ENCODE peak calls at places on chromosomes 6 and 20, in four cellular contexts. D, I, H and X are unnamed samples. For H3K4me1, the result is how much of the 10 kb centered on the place peaks cover.

GRCh38 chr6:151940307-151940706 is 132.8 kb downstream of the ESR1 start:
- DNase-seq in D (no peak), I (no peak), H (no peak), X (no peak)

GRCh38 chr6:24844903-24845302 is 46.2 kb upstream of the ARMH2 start:
- DNase-seq in D (no peak), I (no peak), H (no peak), X (no peak)

GRCh38 chr20:46928580-46929132 is 34.0 kb downstream of the EYA2 start:
- DNase-seq in D (no peak), I (no peak), H (no peak), X (peak)

GRCh38 chr6:139881251-139881650 is 506.8 kb upstream of the CITED2 start:
- DNase-seq in D (no peak), I (no peak), H (no peak), X (no peak)

GRCh38 chr6:89346433-89346832 is 6.1 kb downstream of the UBE2J1 start:
- DNase-seq in D (no peak), I (peak), H (no peak), X (no peak)

GRCh38 chr20:330233-331149 is 5.1 kb downstream of the SOX12 start:
- DNase-seq in D (no peak), I (no peak), H (peak), X (no peak)

GRCh38 chr20:3777726-3778629 is 3.3 kb downstream of the SPEF1 start:
- DNase-seq in D (no peak), I (no peak), H (no peak), X (no peak)

GRCh38 chr6:117481926-117482239 is 591 bp upstream of the DCBLD1 start:
- DNase-seq in D (no peak), I (no peak), H (no peak), X (no peak)

GRCh38 chr6:109373762-109374161 is 8.5 kb downstream of the CD164 start:
- DNase-seq in D (peak), I (no peak), H (no peak), X (no peak)

GRCh38 chr6:136445063-136445462 is 105.2 kb downstream of the MAP7 start:
- DNase-seq in D (no peak), I (no peak), H (no peak), X (no peak)

GRCh38 chr20:38604873-38605303 is 3.3 kb downstream of the ARHGAP40 start:
- DNase-seq in D (no peak), I (no peak), H (peak), X (peak)

GRCh38 chr6:150685860-150686259 is 86.2 kb downstream of the PLEKHG1 start:
- DNase-seq in D (peak), I (peak), H (peak), X (peak)

GRCh38 chr6:35678814-35679213 is 9.9 kb downstream of the FKBP5 start:
- DNase-seq in D (no peak), I (no peak), H (no peak), X (no peak)

GRCh38 chr6:35675871-35676459 is 12.8 kb downstream of the FKBP5 start:
- DNase-seq in D (no peak), I (no peak), H (no peak), X (no peak)

GRCh38 chr6:35678021-35678654 is 10.6 kb downstream of the FKBP5 start:
- DNase-seq in D (no peak), I (no peak), H (no peak), X (no peak)

GRCh38 chr6:35679399-35679798 is 9.3 kb downstream of the FKBP5 start:
- DNase-seq in D (no peak), I (no peak), H (no peak), X (no peak)

DNA sequence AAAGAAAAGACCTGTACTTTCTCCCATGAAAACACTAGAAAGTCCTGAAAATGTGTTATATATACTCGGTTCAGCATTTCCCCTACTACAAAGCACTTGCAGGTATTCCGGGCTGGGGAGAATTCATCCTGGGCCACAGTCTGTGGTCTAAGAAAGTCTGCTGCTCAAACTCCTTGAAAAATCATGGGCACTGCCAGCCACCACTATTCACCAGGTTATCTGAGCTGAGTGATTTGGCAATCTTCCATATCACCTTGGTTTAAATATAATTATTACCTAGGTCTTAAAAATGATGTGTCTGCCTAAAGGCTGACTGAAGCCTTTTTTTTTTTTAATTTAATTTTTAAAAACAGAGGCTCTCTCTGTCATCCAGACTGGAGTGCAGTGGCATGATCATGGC is 11.3 kb downstream of the FKBP5 start:
- DNase-seq in D (no peak), I (no peak), H (no peak), X (no peak)
- H3K4me1 ChIP-seq in D (under half), I (under half), H (under half), X (under half)

GRCh38 chr6:166355552-166355951 is 13.2 kb upstream of the SFT2D1 start:
- DNase-seq in D (no peak), I (no peak), H (no peak), X (no peak)

GRCh38 chr6:166351715-166352285 is 9.5 kb upstream of the SFT2D1 start:
- DNase-seq in D (peak), I (no peak), H (peak), X (no peak)

GRCh38 chr6:166354143-166354542 is 11.8 kb upstream of the SFT2D1 start:
- DNase-seq in D (no peak), I (no peak), H (no peak), X (no peak)

GRCh38 chr6:166354965-166355364 is 12.6 kb upstream of the SFT2D1 start:
- DNase-seq in D (no peak), I (no peak), H (no peak), X (no peak)

DNA sequence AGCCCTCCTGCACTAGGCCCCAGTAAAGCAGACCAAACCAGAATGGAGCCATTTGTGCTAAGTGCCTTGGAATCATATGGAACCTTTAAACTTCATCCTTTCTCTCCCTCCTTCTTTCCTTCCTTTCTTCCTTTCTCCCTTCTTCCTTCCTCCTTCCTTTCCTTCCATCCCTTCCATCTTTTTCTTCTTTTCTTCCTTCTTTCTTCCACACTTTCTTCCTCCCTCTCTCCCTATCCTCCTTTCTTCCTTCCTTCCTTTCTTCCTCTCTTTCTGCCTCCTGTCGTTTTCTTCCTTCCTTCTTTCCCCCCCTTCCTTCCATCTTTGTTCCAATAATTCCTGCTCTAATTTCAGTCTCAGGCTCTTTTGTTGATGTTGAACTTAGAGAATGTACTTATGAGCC is 11.2 kb upstream of the SFT2D1 start:
- DNase-seq in D (no peak), I (no peak), H (no peak), X (no peak)
- H3K4me3 ChIP-seq in D (no peak), I (no peak), H (no peak), X (no peak)

GRCh38 chr6:158647501-158647900 is 2.4 kb upstream of the SYTL3 start:
- DNase-seq in D (no peak), I (no peak), H (no peak), X (no peak)

GRCh38 chr6:158645064-158646022 is 800 bp upstream of the DYNLT1 start:
- DNase-seq in D (no peak), I (no peak), H (no peak), X (no peak)

GRCh38 chr6:158646023-158646888 is 1.7 kb upstream of the DYNLT1 start:
- DNase-seq in D (no peak), I (no peak), H (no peak), X (no peak)

GRCh38 chr6:158649289-158650143 is at the start of gene SYTL3:
- DNase-seq in D (peak), I (no peak), H (no peak), X (no peak)

GRCh38 chr6:158648682-158649131 is 1.1 kb upstream of the SYTL3 start:
- DNase-seq in D (peak), I (no peak), H (no peak), X (no peak)
- TF ChIP-seq SUZ12 in D (no peak), I (no peak), H (no peak), X (no peak)

DNA sequence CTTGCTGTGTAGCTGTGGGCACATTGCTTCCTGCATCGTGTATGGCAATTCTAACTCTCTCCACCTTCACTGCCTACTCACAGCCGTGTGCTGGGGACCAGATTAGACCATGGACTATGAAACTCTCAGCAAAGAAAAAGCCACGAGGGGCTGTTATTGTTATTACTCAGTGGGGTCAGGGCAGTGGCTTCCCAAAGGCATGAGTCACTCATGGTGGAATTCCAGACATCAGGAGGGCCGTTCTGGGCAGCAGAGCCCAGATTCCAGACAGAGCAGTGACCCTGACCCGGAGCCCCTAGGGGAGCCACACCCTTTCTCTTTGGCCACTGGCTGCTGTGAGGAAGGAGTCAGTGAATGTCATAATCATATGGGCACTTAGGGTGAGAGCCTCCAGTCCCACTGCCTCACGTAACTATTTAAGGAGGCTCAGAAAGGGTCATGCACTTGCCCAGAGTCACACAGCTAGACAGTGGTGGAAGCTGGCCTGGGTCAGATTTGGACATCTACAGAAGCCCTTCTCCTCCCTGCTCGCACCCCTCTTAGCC is 22.2 kb upstream of the CCN5 start:
- DNase-seq in D (no peak), I (peak), H (peak), X (no peak)
- H3K4me1 ChIP-seq in D (under half), I (under half), H (under half), X (under half)

DNA sequence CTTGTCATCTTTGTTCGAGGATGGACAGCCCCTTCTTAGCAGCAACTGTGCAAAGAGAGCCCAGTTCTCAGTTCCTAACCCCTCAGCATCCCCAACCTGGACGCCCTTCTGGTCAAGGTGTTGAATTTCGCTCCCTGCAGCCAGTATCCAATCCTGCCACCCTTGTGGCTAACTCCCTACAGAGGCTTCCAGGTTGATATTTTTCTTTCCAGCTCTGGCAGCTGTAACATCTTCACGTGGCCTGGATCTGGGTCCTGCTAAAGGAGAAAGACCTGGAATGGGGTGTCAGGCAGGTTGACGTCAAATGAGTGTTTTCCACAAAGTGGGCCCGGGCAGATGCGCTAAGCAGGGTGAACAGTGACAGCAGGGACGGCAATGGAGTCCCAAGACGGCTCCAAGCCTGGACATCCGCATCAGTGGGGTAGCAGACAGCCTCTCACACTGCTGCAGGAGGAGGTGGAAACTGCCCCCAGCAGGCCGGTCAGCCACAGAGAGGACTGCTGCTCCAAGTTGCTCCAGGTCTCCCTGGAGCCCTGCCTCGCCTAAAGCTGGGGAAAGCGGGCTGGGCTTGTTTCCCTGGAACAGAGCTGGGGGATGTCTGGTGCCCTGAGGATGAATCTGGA is 1.0 kb upstream of the YTHDF1 start:
- DNase-seq in D (no peak), I (no peak), H (no peak), X (no peak)
- H3K4me3 ChIP-seq in D (peak), I (peak), H (peak), X (peak)

DNA sequence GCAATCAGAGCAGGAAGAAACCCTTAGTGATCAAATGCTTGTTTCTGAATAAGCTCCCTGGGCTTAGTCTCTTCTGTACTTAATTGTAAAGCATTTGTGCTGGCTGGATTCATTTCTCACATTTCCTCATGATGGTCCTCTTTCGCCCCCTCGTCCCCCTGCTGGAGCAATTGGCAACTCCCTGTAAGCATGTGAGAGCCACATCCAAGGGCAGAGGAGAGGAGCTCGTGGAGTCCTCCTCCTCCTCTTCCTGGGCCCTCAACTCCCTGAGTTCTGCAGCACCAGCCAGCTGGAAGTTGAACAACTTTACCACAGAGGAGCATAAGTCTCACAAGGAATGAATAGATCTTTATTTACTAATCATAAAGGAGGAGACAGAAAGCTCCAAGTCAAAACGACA is 12.6 kb downstream of the ANKEF1 start:
- DNase-seq in D (no peak), I (peak), H (peak), X (peak)
- TF ChIP-seq SUZ12 in D (no peak), I (no peak), H (no peak), X (no peak)